ENCODE peak calls at places on chromosomes 11 and 22, in ten cellular contexts. J is tibial nerve, R is A549, G is GM12878, C is transverse colon, I is upper lobe of left lung, O is ovary, A is sigmoid colon, H is stomach, F is K562. L is an unnamed sample.
A peak's percentile ranks its signal among the peaks of the same experiment; 100 is the strongest.

GRCh38 chr11:30683176-30683575 is 97.0 kb upstream of the MPPED2 start:
- DNase-seq in H (no peak), A (no peak), G (no peak), J (no peak), I (no peak), O (no peak), C (no peak), F (no peak), R (no peak), L (no peak)

GRCh38 chr11:112425121-112425520 is 164.5 kb upstream of the PLET1 start:
- DNase-seq in R (no peak), J (no peak), C (no peak), A (no peak), H (no peak), O (no peak), G (no peak), I (no peak), F (no peak), L (no peak)

GRCh38 chr22:43177479-43177878 is 9.5 kb downstream of the TTLL12 start:
- DNase-seq in F (no peak), C (no peak), A (no peak), O (no peak), H (no peak), R (no peak), G (no peak), J (no peak), I (no peak), L (no peak)

GRCh38 chr11:9574806-9575530 is 1.5 kb downstream of the WEE1 start:
- DNase-seq in R (peak; percentile 84), O (peak; percentile 50), A (peak; percentile 90), G (no peak), H (peak; percentile 44), I (no peak), C (peak; percentile 74), J (peak; percentile 20), F (peak; percentile 85), L (peak; percentile 72)

GRCh38 chr11:15291885-15292284 is 177.2 kb downstream of the INSC start:
- DNase-seq in F (no peak), R (no peak), G (no peak), J (no peak), H (no peak), C (no peak), I (no peak), A (no peak), O (no peak), L (no peak)

GRCh38 chr11:34303028-34303427 is 54.8 kb downstream of the ABTB2 start:
- DNase-seq in A (no peak), C (no peak), R (no peak), G (no peak), J (no peak), O (no peak), I (no peak), F (no peak), H (no peak), L (no peak)

GRCh38 chr22:38271927-38272372 is 860 bp downstream of the TMEM184B start:
- DNase-seq in F (no peak), H (peak; percentile 71), A (no peak), I (no peak), R (no peak), G (no peak), O (no peak), C (peak; percentile 69), J (no peak), L (no peak)

GRCh38 chr11:73174495-73174791 is 32.3 kb upstream of the FCHSD2 start:
- DNase-seq in C (no peak), O (no peak), F (no peak), J (no peak), G (no peak), I (no peak), R (no peak), A (peak; percentile 27), H (no peak), L (no peak)

GRCh38 chr22:30286331-30286730 is 3.0 kb downstream of the CASTOR1 start:
- DNase-seq in R (no peak), A (no peak), F (no peak), I (no peak), J (no peak), O (no peak), G (no peak), H (no peak), C (no peak), L (no peak)

GRCh38 chr22:30285846-30286200 is 3.5 kb downstream of the CASTOR1 start:
- DNase-seq in F (no peak), I (no peak), A (no peak), H (no peak), O (no peak), J (no peak), C (no peak), R (no peak), G (no peak), L (no peak)

GRCh38 chr22:30287626-30288413 is 1.5 kb downstream of the CASTOR1 start:
- DNase-seq in A (peak; percentile 96), H (peak; percentile 89), R (peak; percentile 91), C (peak; percentile 90), I (peak; percentile 91), G (no peak), J (peak; percentile 78), O (peak; percentile 87), F (peak; percentile 80), L (peak; percentile 89)

GRCh38 chr22:30288414-30289125 is 735 bp downstream of the CASTOR1 start:
- DNase-seq in F (no peak), O (peak; percentile 66), J (no peak), I (peak; percentile 86), A (peak; percentile 72), H (no peak), G (no peak), R (peak; percentile 25), C (no peak), L (no peak)

DNA sequence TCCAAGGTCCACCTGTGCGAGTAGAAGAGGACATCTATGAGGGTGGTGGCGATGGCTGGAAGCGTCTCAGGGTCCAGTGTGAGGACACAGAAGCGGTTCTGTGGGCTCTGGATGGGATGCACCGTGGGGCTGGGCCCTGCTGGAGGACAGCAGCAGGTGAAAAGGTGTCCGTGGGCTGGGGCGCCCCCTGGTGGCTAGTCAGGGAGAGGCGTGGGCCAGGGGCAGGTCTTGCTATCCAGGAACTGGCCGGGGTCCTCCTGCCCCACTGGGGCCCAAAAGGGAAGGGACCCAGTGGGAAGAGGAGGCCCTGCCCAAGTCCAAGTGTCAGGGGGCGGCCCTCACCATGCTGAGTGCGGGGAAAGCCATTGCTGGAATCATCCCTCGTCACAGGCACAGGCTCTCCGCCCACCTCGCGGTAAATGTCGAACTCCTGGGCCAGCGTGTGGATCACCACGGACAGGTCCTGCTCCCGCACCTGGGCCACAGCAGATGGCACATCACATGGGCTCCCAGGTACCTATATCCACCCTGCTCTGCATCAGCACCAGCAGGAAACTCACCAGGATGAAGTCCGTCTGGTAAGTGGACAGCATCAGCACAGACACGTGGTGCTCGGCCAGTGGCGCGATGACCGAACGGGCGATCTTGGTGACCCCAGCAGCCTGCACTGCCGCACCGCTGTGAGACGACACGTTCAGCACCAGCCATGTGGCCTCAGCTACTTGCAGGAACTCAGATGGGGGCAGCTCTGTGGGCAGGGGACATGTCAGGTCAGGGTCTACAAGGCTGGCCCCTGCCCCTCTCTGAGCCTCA is 2.3 kb downstream of the CASTOR1 start:
- DNase-seq in R (peak; percentile 73), O (peak; percentile 75), G (no peak), F (peak; percentile 78), J (peak; percentile 54), A (peak; percentile 81), I (peak; percentile 95), H (peak; percentile 80), C (peak; percentile 87), L (peak; percentile 85)
- TF ChIP-seq EP300 in R (no peak), O (no peak), G (no peak), F (no peak), J (no peak), A (no peak), I (no peak), H (no peak), C (no peak), L (no peak)

DNA sequence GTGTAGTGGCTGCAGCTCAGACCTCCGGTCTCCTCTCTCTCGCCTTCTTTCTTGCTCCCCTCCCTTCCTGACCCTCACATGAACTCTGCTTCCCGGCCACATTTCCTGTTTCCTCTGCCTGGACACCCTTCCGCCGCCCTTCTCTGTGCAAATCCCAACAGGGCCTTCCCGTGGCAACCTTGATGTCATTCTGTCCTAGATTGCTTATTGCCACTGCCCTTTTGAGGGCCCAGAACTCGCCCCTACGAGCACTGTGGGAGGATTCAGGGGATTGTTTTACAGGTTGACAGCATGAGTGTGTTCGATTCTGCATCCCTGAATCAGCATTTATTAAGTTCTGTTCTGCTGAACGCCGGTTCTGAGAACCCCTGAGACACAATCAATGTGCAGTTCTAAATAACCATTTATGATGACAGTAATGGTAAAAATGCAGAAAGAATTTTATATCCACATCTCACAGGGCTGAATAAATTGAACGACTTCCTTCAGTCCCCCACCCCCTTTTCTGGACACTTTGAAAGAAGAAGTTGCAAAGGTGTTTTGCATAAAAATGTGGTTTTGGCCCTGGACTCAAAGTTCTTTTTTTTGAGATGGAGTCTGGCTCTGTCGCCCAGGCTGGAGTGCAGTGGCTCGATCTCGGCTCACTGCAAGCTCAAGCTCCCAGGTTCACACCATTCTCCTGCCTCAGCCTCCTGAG is 6.4 kb downstream of the BATF2 start:
- DNase-seq in I (no peak), O (no peak), J (no peak), C (no peak), H (no peak), G (no peak), A (peak; percentile 74), F (peak; percentile 81), R (no peak), L (no peak)
- TF ChIP-seq EP300 in I (no peak), O (no peak), J (no peak), C (no peak), H (no peak), G (no peak), A (no peak), F (no peak), R (no peak), L (no peak)

GRCh38 chr11:10602366-10602765 is 33.9 kb upstream of the LYVE1 start:
- DNase-seq in G (no peak), J (no peak), A (no peak), R (no peak), C (no peak), O (no peak), H (no peak), I (no peak), F (no peak), L (no peak)

GRCh38 chr11:10601722-10602281 is 33.3 kb upstream of the LYVE1 start:
- DNase-seq in A (peak; percentile 79), R (no peak), F (no peak), I (no peak), J (no peak), G (no peak), O (no peak), C (no peak), H (no peak), L (no peak)

GRCh38 chr11:10597877-10598341 is 29.4 kb upstream of the LYVE1 start:
- DNase-seq in R (no peak), J (no peak), C (no peak), H (no peak), F (peak; percentile 17), G (no peak), I (no peak), A (no peak), O (no peak), L (no peak)

GRCh38 chr11:10600570-10601248 is 32.2 kb upstream of the LYVE1 start:
- DNase-seq in A (no peak), H (no peak), C (no peak), F (no peak), O (no peak), J (no peak), R (no peak), I (no peak), G (no peak), L (no peak)

DNA sequence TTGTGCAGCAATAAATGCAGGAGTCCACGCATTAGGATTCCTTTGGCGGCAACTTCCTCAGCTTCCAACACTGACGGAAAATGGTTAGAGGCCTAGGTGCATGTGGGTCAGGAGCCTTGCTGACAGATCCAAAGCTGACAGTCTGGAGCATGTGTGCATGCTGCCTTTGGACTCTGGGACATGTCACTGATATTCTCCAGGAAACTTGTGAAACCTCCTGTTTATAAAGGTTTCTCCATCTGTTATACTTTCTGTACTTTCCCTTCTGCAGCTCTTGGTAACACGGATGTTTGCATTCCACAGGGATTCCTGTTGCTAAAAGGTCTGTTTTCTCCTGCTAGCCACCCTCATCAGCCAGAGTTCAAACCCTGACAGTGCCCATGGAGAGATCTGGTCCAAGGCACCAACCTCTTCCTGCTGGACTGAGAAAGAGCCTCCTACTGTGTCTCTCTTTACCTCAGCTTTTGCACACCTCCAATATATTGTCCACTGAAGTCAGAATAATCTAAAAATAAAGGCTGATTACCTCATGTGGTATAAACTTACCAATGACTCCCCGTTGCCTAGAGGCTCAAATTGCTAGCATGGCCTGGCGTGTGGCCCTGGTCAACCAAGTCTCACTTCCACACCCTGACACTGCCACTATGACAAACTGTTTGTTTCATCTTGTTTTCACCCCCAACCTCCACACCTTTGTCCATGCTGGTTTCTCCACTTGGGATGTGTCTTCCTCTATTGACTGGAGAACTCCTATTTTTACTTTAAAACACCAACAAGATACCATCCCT is 31.1 kb upstream of the LYVE1 start:
- DNase-seq in G (no peak), H (no peak), I (no peak), C (no peak), F (no peak), A (peak; percentile 79), J (no peak), R (no peak), O (no peak), L (no peak)
- TF ChIP-seq EP300 in G (no peak), H (no peak), I (no peak), C (no peak), F (no peak), A (peak; percentile 4), J (no peak), R (no peak), O (no peak), L (no peak)

GRCh38 chr22:47100646-47101045 is 338.2 kb downstream of the TBC1D22A start:
- DNase-seq in R (no peak), C (no peak), O (no peak), G (no peak), A (no peak), F (no peak), J (no peak), H (no peak), I (no peak), L (no peak)

GRCh38 chr22:47098554-47098953 is 336.1 kb downstream of the TBC1D22A start:
- DNase-seq in G (no peak), I (no peak), F (no peak), J (no peak), C (no peak), O (no peak), H (no peak), R (no peak), A (no peak), L (no peak)

GRCh38 chr22:47101321-47101885 is 339.0 kb downstream of the TBC1D22A start:
- DNase-seq in H (peak; percentile 21), I (no peak), F (no peak), R (no peak), A (no peak), G (no peak), J (no peak), C (no peak), O (no peak), L (no peak)

GRCh38 chr22:47098121-47098520 is 335.7 kb downstream of the TBC1D22A start:
- DNase-seq in G (no peak), C (no peak), F (no peak), H (no peak), O (no peak), J (no peak), I (no peak), R (no peak), A (no peak), L (no peak)

GRCh38 chr22:47100019-47100418 is 337.6 kb downstream of the TBC1D22A start:
- DNase-seq in I (no peak), A (no peak), F (no peak), G (no peak), O (no peak), R (no peak), C (no peak), H (no peak), J (no peak), L (no peak)
- TF ChIP-seq EP300 in I (no peak), A (no peak), F (no peak), G (no peak), O (no peak), R (no peak), C (no peak), H (no peak), J (no peak), L (no peak)

L was measured in SK-N-SH.